ENCODE peak calls at places on chromosomes 1 and 21, in ten cellular contexts. X is Calu3, N is AG04450, A is right atrium auricular region, K is breast epithelium, O is brain microvascular endothelial cell, Y is prostate gland, C is fibroblast of the aortic adventitia, V is heart left ventricle, W is B cell. R is an unnamed sample.

GRCh38 chr1:212467843-212468482 is 35.2 kb downstream of the NENF start:
- DNase-seq in K (no peak), X (peak), V (peak), C (peak), A (no peak), Y (no peak), W (no peak), N (no peak), O (no peak), R (no peak)

GRCh38 chr1:29708381-29708780 is 472.1 kb downstream of the PTPRU start:
- DNase-seq in V (no peak), K (no peak), O (no peak), A (no peak), C (peak), X (no peak), N (no peak), Y (no peak), W (no peak), R (no peak)

GRCh38 chr1:201013991-201014815 is 9.3 kb downstream of the KIF21B start:
- DNase-seq in X (no peak), K (no peak), V (no peak), O (no peak), Y (no peak), N (no peak), A (no peak), W (no peak), C (no peak), R (no peak)

GRCh38 chr1:65177457-65177856 is 29.5 kb downstream of the AK4 start:
- DNase-seq in W (no peak), V (no peak), N (no peak), A (no peak), X (peak), O (peak), Y (peak), K (peak), C (peak), R (no peak)

GRCh38 chr1:23577056-23577985 is 18.0 kb upstream of the ID3 start:
- DNase-seq in A (no peak), N (peak), K (no peak), W (peak), X (peak), V (no peak), O (peak), C (peak), Y (no peak), R (no peak)

GRCh38 chr1:245495681-245496080 is 340.9 kb downstream of the KIF26B start:
- DNase-seq in W (no peak), N (no peak), Y (no peak), A (no peak), V (no peak), X (no peak), C (no peak), K (no peak), O (no peak), R (no peak)

GRCh38 chr1:244435562-244436205 is 16.0 kb downstream of the ADSS2 start:
- DNase-seq in C (peak), O (peak), K (no peak), W (no peak), Y (no peak), V (no peak), A (no peak), X (no peak), N (no peak), R (no peak)

GRCh38 chr1:92482665-92483441 is 3.9 kb downstream of the GFI1 start:
- DNase-seq in A (no peak), N (no peak), C (peak), Y (no peak), V (peak), O (no peak), K (no peak), W (peak), X (peak), R (no peak)

GRCh38 chr1:80054129-80054528 is 1047.6 kb upstream of the ADGRL4 start:
- DNase-seq in N (peak), Y (no peak), K (no peak), W (no peak), O (peak), V (no peak), X (no peak), A (no peak), C (peak), R (no peak)

GRCh38 chr1:57473448-57473847 is 49.6 kb upstream of the DAB1 start:
- DNase-seq in N (no peak), O (no peak), V (no peak), K (no peak), A (no peak), C (no peak), X (no peak), W (no peak), Y (no peak), R (no peak)

GRCh38 chr1:223859037-223859436 is 13.3 kb upstream of the TP53BP2 start:
- DNase-seq in O (no peak), X (no peak), V (no peak), A (no peak), K (no peak), N (no peak), Y (no peak), C (no peak), W (no peak), R (no peak)

GRCh38 chr1:61152706-61153105 is 70.3 kb downstream of the NFIA start:
- DNase-seq in V (no peak), K (peak), Y (no peak), N (no peak), C (no peak), W (no peak), O (no peak), X (peak), A (no peak), R (no peak)

GRCh38 chr1:63703661-63704060 is 70.2 kb upstream of the ROR1 start:
- DNase-seq in C (no peak), N (no peak), K (no peak), V (no peak), X (no peak), O (no peak), W (no peak), A (no peak), Y (no peak), R (no peak)

GRCh38 chr1:30083800-30084464 is 639.5 kb downstream of the MATN1 start:
- DNase-seq in X (peak), O (peak), C (peak), N (peak), A (no peak), V (no peak), Y (no peak), W (no peak), K (no peak), R (no peak)

GRCh38 chr21:46323227-46323709 is 402 bp downstream of the C21orf58 start:
- DNase-seq in K (no peak), N (no peak), W (no peak), X (no peak), Y (no peak), C (no peak), A (peak), O (no peak), V (no peak), R (no peak)

GRCh38 chr1:8844421-8845063 is 27.1 kb upstream of the RERE start:
- DNase-seq in O (no peak), X (no peak), Y (no peak), A (no peak), W (no peak), N (no peak), C (peak), V (no peak), K (no peak), R (no peak)

DNA sequence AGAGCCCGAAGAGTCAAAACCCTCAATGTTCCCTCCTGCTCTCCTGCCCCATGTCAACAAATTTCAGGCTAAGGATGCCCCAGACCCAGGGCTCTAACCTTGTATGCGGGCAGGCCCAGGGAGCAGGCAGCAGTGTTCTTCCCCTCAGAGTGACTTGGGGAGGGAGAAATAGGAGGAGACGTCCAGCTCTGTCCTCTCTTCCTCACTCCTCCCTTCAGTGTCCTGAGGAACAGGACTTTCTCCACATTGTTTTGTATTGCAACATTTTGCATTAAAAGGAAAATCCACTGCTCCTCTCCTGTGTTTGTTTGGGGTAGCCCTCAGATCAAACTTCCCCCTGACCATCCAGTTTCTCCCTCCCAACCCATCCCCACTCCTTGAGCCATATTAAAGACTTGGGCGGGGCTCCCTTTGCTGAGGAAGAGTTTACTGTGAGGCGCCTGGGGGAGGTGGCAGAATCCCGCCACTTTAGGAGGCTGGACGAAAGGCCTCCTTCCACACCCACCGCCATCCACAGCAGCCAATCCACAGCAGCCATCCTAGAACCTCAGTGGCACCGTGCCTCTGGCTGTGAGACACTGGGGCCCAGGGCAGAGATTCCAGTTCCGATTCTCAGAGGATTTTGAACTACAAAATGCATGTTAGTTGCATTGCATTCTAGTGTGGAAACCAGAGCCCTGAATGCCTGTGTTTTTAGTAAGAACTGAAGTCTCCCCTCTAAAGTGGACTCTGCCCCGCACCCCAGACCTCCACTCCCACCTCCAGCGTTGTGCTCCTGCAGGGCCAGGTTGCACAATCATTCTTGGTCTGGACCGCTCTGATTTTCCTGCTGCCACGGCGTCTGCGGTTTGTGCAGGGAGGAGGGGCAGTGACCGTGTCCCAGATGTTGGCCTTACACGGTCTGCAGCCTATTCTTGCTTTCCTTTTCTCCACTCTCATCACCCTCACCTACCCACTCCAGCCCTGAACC is 3.0 kb downstream of the OLFML3 start:
- DNase-seq in A (peak), X (peak), C (peak), Y (no peak), W (no peak), K (peak), V (peak), O (peak), N (peak), R (no peak)
- TF ChIP-seq CTCF in A (no peak), X (no peak), C (no peak), Y (no peak), W (no peak), K (no peak), V (no peak), O (no peak), N (no peak), R (no peak)

GRCh38 chr1:216742625-216743024 is 19.4 kb upstream of the ESRRG start:
- DNase-seq in K (no peak), O (no peak), Y (no peak), C (peak), A (no peak), V (no peak), W (no peak), X (peak), N (no peak), R (no peak)
- TF ChIP-seq CTCF in K (peak), O (peak), Y (peak), C (peak), A (no peak), V (no peak), W (no peak), X (peak), N (peak), R (no peak)

DNA sequence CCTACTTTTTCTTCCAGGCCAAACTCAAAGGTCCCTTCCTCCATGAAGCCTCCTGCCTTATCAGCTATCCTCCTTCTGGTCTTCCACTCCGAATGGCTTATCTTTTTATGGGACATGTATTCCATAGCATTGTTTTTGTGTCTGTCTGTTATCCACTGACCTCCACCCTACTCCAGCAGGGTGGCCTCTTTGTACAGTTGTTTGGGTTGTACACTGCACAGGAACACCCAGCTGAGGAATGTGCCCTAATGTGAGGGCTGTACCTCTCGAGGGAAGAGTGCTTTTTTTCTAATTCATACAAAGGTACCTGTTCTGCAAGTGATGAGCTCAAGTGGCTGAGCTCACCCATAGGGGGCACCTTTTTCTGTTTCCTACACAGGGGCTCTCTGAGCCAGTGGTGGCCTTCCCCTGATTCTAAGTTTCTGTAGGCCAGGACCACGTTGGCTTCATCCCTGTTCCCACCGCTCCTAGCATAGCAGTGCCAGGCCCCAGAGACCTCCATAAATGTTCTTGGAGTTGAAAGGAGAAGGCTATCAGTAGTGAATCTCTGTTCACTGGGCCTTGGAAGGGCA is 108.2 kb downstream of the FOXD2 start:
- DNase-seq in W (no peak), V (no peak), Y (no peak), N (no peak), O (no peak), X (no peak), A (no peak), C (no peak), K (no peak), R (no peak)
- TF ChIP-seq CTCF in W (no peak), V (no peak), Y (no peak), N (no peak), O (peak), X (no peak), A (no peak), C (no peak), K (no peak), R (no peak)

DNA sequence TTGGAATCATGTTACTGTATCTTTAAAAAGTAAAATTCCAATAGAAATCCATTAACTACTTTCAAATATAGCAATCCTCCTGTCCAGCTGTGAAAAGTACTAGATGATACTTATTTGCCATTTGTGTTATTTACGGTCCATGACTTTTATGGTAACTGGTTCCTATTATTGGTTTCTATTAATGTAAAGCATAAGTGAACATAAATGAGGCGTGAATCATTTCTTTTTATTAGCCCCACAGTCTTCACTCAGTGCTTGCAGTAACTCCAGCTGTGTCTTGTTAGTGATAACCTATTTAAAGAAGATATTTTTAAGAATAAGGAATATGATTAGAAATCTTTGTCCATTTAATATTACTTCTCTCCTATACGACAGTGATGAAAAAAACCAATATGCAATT is 149.8 kb downstream of the SPATA17 start:
- DNase-seq in V (no peak), K (no peak), N (no peak), Y (no peak), C (no peak), W (no peak), X (no peak), A (no peak), O (no peak), R (no peak)
- TF ChIP-seq CTCF in V (no peak), K (no peak), N (no peak), Y (no peak), C (no peak), W (no peak), X (no peak), A (no peak), O (no peak), R (no peak)

DNA sequence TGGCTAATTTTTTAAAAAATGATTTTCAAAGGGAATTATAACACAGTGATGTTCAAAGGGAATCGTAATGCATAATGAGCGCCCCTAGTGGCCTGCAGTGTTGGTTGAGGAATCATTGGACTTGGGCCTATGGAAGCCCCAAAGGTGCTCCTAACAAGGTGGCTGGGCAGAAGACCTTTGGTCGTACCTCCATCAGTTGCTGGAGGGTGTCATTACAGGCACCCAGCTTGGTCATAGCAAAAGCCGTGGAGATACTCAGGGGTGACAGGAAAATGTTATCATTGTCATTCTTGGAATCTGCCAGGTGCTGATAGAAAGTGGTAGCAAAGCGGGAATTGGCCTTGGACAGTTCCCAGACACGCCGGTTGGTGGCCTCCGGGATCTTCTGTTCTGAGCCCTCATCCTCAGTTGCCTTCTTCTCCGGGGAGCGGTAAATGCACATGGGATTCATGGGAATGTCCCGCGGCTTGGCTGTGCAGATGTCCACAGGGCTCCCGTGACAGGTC is 2.7 kb downstream of the SERPINC1 start:
- DNase-seq in V (no peak), K (no peak), C (no peak), X (peak), W (peak), O (peak), Y (no peak), A (no peak), N (no peak), R (no peak)
- TF ChIP-seq CTCF in V (peak), K (no peak), C (peak), X (peak), W (peak), O (peak), Y (no peak), A (no peak), N (peak), R (peak)

R was measured in CD14-positive monocyte.